ENCODE peak calls at places on chromosomes 12 and 14, in seven cellular contexts. K is fibroblast of lung, W is MCF 10A, V is astrocyte of the cerebellum, U is AG09309, X is stomach, S is fibroblast of mammary gland. H is an unnamed sample.

GRCh38 chr14:31071151-31071550 is 45.0 kb upstream of the STRN3 start:
- DNase-seq in K (no peak), W (no peak), V (no peak), U (no peak), X (no peak), S (no peak), H (no peak)

GRCh38 chr12:6272300-6273208 is 37.9 kb upstream of the PLEKHG6 start:
- DNase-seq in K (no peak), W (peak), V (no peak), U (no peak), X (peak), S (no peak), H (no peak)

GRCh38 chr12:65822732-65823480 is 1.4 kb upstream of the HMGA2 start:
- DNase-seq in K (peak), W (peak), V (peak), U (no peak), X (peak), S (peak), H (no peak)

GRCh38 chr12:82124711-82125110 is 233.5 kb downstream of the CCDC59 start:
- DNase-seq in K (no peak), W (peak), V (peak), U (no peak), X (no peak), S (peak), H (no peak)

GRCh38 chr12:88144037-88144436 is 1.9 kb downstream of the TMTC3 start:
- DNase-seq in K (no peak), W (no peak), V (no peak), U (no peak), X (no peak), S (no peak), H (no peak)

GRCh38 chr14:69937367-69937777 is 58.2 kb downstream of the SMOC1 start:
- DNase-seq in K (no peak), W (no peak), V (no peak), U (no peak), X (no peak), S (no peak), H (no peak)

GRCh38 chr14:42113358-42114070 is 506.8 kb downstream of the LRFN5 start:
- DNase-seq in K (no peak), W (no peak), V (no peak), U (no peak), X (no peak), S (no peak), H (no peak)

GRCh38 chr12:109722022-109722752 is 8.6 kb downstream of the FAM222A start:
- DNase-seq in K (no peak), W (no peak), V (no peak), U (no peak), X (no peak), S (no peak), H (no peak)

GRCh38 chr14:72788972-72789728 is 104.8 kb downstream of the DPF3 start:
- DNase-seq in K (no peak), W (no peak), V (no peak), U (no peak), X (no peak), S (no peak), H (no peak)

GRCh38 chr14:75428230-75429104 is 645 bp downstream of the JDP2 start:
- DNase-seq in K (no peak), W (peak), V (no peak), U (no peak), X (peak), S (no peak), H (no peak)

GRCh38 chr14:90087433-90087832 is 25.6 kb downstream of the KCNK13 start:
- DNase-seq in K (peak), W (peak), V (peak), U (peak), X (no peak), S (peak), H (no peak)

GRCh38 chr12:91819132-91819447 is 326.6 kb downstream of the BTG1 start:
- DNase-seq in K (peak), W (peak), V (no peak), U (no peak), X (no peak), S (peak), H (no peak)

GRCh38 chr12:51071663-51072062 is 11.7 kb downstream of the CSRNP2 start:
- DNase-seq in K (no peak), W (no peak), V (no peak), U (no peak), X (no peak), S (no peak), H (no peak)

GRCh38 chr14:67698179-67698578 is 2.6 kb upstream of the RDH11 start:
- DNase-seq in K (no peak), W (no peak), V (no peak), U (no peak), X (no peak), S (no peak), H (no peak)

GRCh38 chr14:55347040-55347439 is 64.6 kb downstream of the ATG14 start:
- DNase-seq in K (no peak), W (no peak), V (no peak), U (no peak), X (no peak), S (no peak), H (no peak)

GRCh38 chr14:53792909-53793308 is 163.7 kb downstream of the BMP4 start:
- DNase-seq in K (no peak), W (peak), V (no peak), U (no peak), X (no peak), S (no peak), H (no peak)

GRCh38 chr14:101774006-101774755 is 12.7 kb downstream of the PPP2R5C start:
- DNase-seq in K (no peak), W (no peak), V (no peak), U (no peak), X (no peak), S (no peak), H (no peak)

GRCh38 chr14:72948481-72949138 is 22.3 kb downstream of the DCAF4 start:
- DNase-seq in K (peak), W (peak), V (peak), U (peak), X (peak), S (peak), H (no peak)

GRCh38 chr12:41743835-41744234 is 400.8 kb downstream of the GXYLT1 start:
- DNase-seq in K (no peak), W (peak), V (no peak), U (no peak), X (no peak), S (peak), H (no peak)

GRCh38 chr12:75553398-75553797 is 42.0 kb upstream of the KRR1 start:
- DNase-seq in K (no peak), W (no peak), V (no peak), U (no peak), X (no peak), S (no peak), H (no peak)

GRCh38 chr14:22978873-22979671 is 3.3 kb downstream of the AJUBA start:
- DNase-seq in K (no peak), W (peak), V (no peak), U (no peak), X (no peak), S (no peak), H (no peak)
- TF ChIP-seq CTCF in K (no peak), W (no peak), V (no peak), U (no peak), X (no peak), S (no peak), H (no peak)

DNA sequence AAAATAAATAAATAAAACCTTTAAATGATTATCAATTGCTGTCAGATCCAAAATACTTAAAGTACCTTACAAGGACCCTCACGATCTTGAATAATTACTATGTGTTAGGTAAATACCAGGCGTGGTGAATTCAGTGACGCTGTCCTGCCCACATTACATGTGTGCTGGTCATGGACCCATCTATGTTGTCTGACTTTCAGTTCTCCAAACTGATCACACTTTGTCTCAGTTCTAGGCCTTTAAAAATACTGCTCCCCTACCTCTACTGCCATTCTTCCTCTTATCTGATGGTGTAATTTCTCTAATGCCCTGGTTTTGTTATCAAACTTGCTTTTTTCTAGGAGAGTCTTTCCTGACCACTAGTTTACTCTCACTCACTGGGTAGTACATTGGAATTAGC is 520.7 kb downstream of the TRHDE start:
- DNase-seq in K (no peak), W (no peak), V (no peak), U (no peak), X (no peak), S (no peak), H (no peak)
- TF ChIP-seq CTCF in K (no peak), W (no peak), V (no peak), U (no peak), X (no peak), S (no peak), H (no peak)

GRCh38 chr12:132559652-132560420 is 50.5 kb downstream of the LRCOL1 start:
- DNase-seq in K (peak), W (peak), V (no peak), U (no peak), X (peak), S (peak), H (no peak)
- TF ChIP-seq CTCF in K (no peak), W (no peak), V (no peak), U (no peak), X (no peak), S (no peak), H (no peak)

GRCh38 chr12:27554421-27555186 is 30.6 kb downstream of the PPFIBP1 start:
- DNase-seq in K (peak), W (peak), V (peak), U (no peak), X (no peak), S (peak), H (no peak)
- TF ChIP-seq CTCF in K (no peak), W (no peak), V (no peak), U (no peak), X (no peak), S (no peak), H (no peak)

GRCh38 chr12:105325117-105325516 is 5.4 kb upstream of the C12orf75 start:
- DNase-seq in K (no peak), W (no peak), V (no peak), U (no peak), X (no peak), S (no peak), H (no peak)
- TF ChIP-seq CTCF in K (no peak), W (no peak), V (no peak), U (no peak), X (no peak), S (no peak), H (no peak)

DNA sequence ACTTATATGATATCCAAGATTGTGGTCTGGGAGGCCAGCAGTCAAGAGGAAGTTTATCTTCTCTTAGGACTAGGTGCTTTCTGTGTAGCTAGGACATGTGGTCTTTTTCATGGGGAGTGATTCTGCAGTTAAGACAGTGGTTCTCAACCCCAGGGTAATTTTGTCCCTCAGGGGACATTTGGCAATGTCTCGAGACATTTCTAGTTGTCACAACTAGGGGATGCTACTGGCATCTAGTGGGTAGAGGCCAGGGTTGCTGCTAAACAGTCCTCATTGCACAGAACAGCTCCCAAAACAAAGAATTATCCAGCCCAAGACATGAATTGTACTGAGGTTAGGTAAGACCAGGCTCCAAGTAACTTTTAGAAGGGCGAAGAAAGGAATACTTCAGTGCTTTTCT is 20.0 kb downstream of the AMDHD1 start:
- DNase-seq in K (no peak), W (peak), V (no peak), U (no peak), X (no peak), S (no peak), H (no peak)
- TF ChIP-seq CTCF in K (no peak), W (no peak), V (no peak), U (peak), X (no peak), S (no peak), H (no peak)